ENCODE peak calls at places on chromosomes 7 and 10, in eight cellular contexts. Z, W, P, E, J, D, S and T are unnamed samples.

GRCh38 chr10:60414877-60415585 is 25.4 kb upstream of the ANK3 start:
- DNase-seq in Z (no peak), W (no peak), P (peak; percentile 38), E (peak; percentile 90), J (no peak), D (no peak), S (peak; percentile 93), T (no peak)

GRCh38 chr7:78835896-78836295 is 617.6 kb downstream of the MAGI2 start:
- DNase-seq in Z (no peak), W (no peak), P (no peak), E (no peak), J (no peak), D (no peak), S (no peak), T (no peak)

GRCh38 chr7:51080622-51081269 is 235.9 kb downstream of the COBL start:
- DNase-seq in Z (no peak), W (no peak), P (peak; percentile 94), E (no peak), J (no peak), D (no peak), S (no peak), T (no peak)

GRCh38 chr10:73253226-73253557 is 748 bp upstream of the MRPS16 start:
- DNase-seq in Z (peak; percentile 41), W (no peak), P (no peak), E (no peak), J (no peak), D (peak; percentile 63), S (peak; percentile 18), T (peak; percentile 45)

GRCh38 chr10:116658152-116658551 is 37.4 kb downstream of the PNLIPRP2 start:
- DNase-seq in Z (no peak), W (no peak), P (no peak), E (no peak), J (no peak), D (no peak), S (no peak), T (no peak)

GRCh38 chr10:117318909-117319308 is 56.3 kb downstream of the PDZD8 start:
- DNase-seq in Z (no peak), W (no peak), P (no peak), E (no peak), J (no peak), D (no peak), S (peak; percentile 32), T (no peak)

GRCh38 chr10:88958721-88959120 is 6.1 kb upstream of the ACTA2 start:
- DNase-seq in Z (no peak), W (no peak), P (no peak), E (no peak), J (no peak), D (no peak), S (no peak), T (no peak)

GRCh38 chr7:149455175-149455950 is 5.5 kb downstream of the ZNF777 start:
- DNase-seq in Z (no peak), W (no peak), P (no peak), E (no peak), J (no peak), D (no peak), S (no peak), T (no peak)

GRCh38 chr10:132588301-132589013 is 50.9 kb downstream of the INPP5A start:
- DNase-seq in Z (no peak), W (peak; percentile 57), P (no peak), E (no peak), J (no peak), D (no peak), S (peak; percentile 20), T (peak; percentile 69)

GRCh38 chr10:96124230-96125141 is 5.6 kb upstream of the ZNF518A start:
- DNase-seq in Z (peak; percentile 25), W (peak; percentile 16), P (peak; percentile 78), E (peak; percentile 44), J (no peak), D (peak; percentile 64), S (peak; percentile 50), T (peak; percentile 41)

GRCh38 chr10:75079436-75080083 is 31.9 kb upstream of the SAMD8 start:
- DNase-seq in Z (no peak), W (no peak), P (no peak), E (no peak), J (no peak), D (no peak), S (no peak), T (no peak)

GRCh38 chr10:72316748-72317435 is 37.8 kb downstream of the DNAJB12 start:
- DNase-seq in Z (no peak), W (peak; percentile 41), P (no peak), E (no peak), J (peak; percentile 73), D (peak; percentile 74), S (no peak), T (no peak)

GRCh38 chr7:22329816-22330524 is 27.0 kb downstream of the RAPGEF5 start:
- DNase-seq in Z (no peak), W (no peak), P (no peak), E (no peak), J (no peak), D (no peak), S (no peak), T (no peak)

GRCh38 chr10:114172241-114172640 is 1.8 kb downstream of the CCDC186 start:
- DNase-seq in Z (no peak), W (no peak), P (no peak), E (no peak), J (no peak), D (peak; percentile 11), S (peak; percentile 16), T (no peak)

GRCh38 chr10:70432561-70433263 is 8.8 kb downstream of the NODAL start:
- DNase-seq in Z (no peak), W (no peak), P (no peak), E (no peak), J (no peak), D (no peak), S (no peak), T (no peak)

GRCh38 chr10:5078781-5079180 is 15.4 kb upstream of the AKR1C3 start:
- DNase-seq in Z (no peak), W (no peak), P (no peak), E (peak; percentile 66), J (no peak), D (no peak), S (no peak), T (no peak)

GRCh38 chr7:116290740-116291139 is 80.4 kb downstream of the TES start:
- DNase-seq in Z (no peak), W (no peak), P (peak; percentile 56), E (no peak), J (no peak), D (no peak), S (peak; percentile 17), T (no peak)

GRCh38 chr7:124369310-124369709 is 336.4 kb upstream of the TMEM229A start:
- DNase-seq in Z (no peak), W (no peak), P (no peak), E (no peak), J (no peak), D (no peak), S (no peak), T (no peak)

GRCh38 chr10:132290631-132291030 is 17.1 kb downstream of the STK32C start:
- DNase-seq in Z (no peak), W (no peak), P (no peak), E (no peak), J (peak; percentile 8), D (no peak), S (no peak), T (no peak)

GRCh38 chr7:73611017-73611555 is 13.2 kb downstream of the MLXIPL start:
- DNase-seq in Z (no peak), W (no peak), P (peak; percentile 57), E (no peak), J (no peak), D (no peak), S (no peak), T (no peak)

GRCh38 chr7:73612598-73613269 is 11.6 kb downstream of the MLXIPL start:
- DNase-seq in Z (no peak), W (no peak), P (no peak), E (peak; percentile 77), J (no peak), D (no peak), S (peak; percentile 49), T (no peak)

GRCh38 chr7:73613954-73614735 is 10.2 kb downstream of the MLXIPL start:
- DNase-seq in Z (no peak), W (no peak), P (no peak), E (no peak), J (no peak), D (no peak), S (no peak), T (no peak)

GRCh38 chr7:73618538-73618937 is 5.8 kb downstream of the MLXIPL start:
- DNase-seq in Z (no peak), W (no peak), P (no peak), E (no peak), J (no peak), D (no peak), S (no peak), T (no peak)

DNA sequence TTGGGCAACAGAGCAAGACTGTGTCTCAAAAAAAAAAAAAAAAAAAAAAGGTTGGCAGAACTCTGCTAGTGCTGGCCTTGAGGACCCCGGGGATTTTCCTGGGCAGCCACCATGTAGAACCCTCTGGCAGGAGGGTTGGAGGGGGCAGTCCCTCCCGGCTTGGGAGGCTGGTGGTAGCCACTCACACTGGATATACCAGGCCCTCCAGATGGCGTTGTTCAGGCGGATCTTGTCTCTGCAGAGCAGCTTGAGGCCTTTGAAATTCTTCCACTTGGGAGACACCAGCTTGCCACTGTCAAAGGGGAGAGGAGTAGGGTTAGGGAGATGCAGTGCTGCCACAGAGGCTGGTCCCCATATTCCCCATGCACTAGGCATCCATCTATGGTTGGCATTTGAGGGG is 8.4 kb downstream of the MLXIPL start:
- DNase-seq in Z (no peak), W (no peak), P (peak; percentile 57), E (no peak), J (no peak), D (peak; percentile 23), S (peak; percentile 56), T (no peak)
- TF ChIP-seq CTCF in Z (peak; percentile 7), W (peak; percentile 17), P (peak; percentile 41), E (no peak), J (no peak), D (peak; percentile 29), S (peak; percentile 13), T (no peak)

GRCh38 chr10:27072436-27073114 is 27.7 kb downstream of the ANKRD26 start:
- DNase-seq in Z (no peak), W (no peak), P (peak; percentile 73), E (no peak), J (no peak), D (no peak), S (no peak), T (no peak)
- TF ChIP-seq CTCF in Z (no peak), W (peak; percentile 6), P (peak; percentile 78), E (no peak), J (no peak), D (peak; percentile 44), S (no peak), T (no peak)

DNA sequence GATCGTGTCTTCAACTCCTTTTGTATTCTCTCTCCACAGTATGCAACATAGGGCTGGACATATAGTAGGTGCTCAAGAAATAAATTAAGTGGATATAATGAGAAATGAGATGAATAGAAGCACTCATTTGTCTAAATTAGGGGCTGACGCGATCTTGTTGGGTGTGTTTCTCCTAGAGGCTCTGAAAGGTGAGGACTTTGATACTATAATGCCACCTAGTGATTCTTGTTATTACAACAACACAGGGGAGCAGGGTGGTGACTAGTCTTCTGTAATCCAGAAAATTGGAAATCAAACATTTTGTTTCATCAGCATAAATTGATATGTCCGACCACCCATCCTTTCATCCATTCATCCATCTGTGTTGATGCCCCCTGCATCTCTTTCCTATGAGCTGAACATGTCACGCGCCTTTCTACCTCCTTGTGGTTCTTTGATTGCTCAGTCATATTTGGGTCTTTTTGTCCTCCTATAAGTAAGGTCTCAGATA is 3.4 kb upstream of the CFAP58 start:
- DNase-seq in Z (peak; percentile 43), W (no peak), P (no peak), E (no peak), J (no peak), D (peak; percentile 83), S (peak; percentile 84), T (peak; percentile 50)
- TF ChIP-seq CTCF in Z (peak; percentile 63), W (peak; percentile 53), P (peak; percentile 75), E (peak; percentile 67), J (peak; percentile 72), D (peak; percentile 91), S (peak; percentile 50), T (peak; percentile 31)

GRCh38 chr10:16788125-16788524 is 29.1 kb downstream of the RSU1 start:
- DNase-seq in Z (no peak), W (no peak), P (no peak), E (no peak), J (no peak), D (no peak), S (no peak), T (no peak)
- TF ChIP-seq CTCF in Z (no peak), W (no peak), P (no peak), E (no peak), J (no peak), D (no peak), S (no peak), T (no peak)